ENCODE peak calls at places on chromosomes 6 and 20, in four cellular contexts. R is K562, D is GM12878, C is HepG2. A is an unnamed sample.

GRCh38 chr6:43604174-43604573 is 24.9 kb downstream of the GTPBP2 start:
- DNase-seq in D (no peak), R (no peak), C (no peak), A (no peak)

GRCh38 chr6:28884423-28885148 is 39.2 kb downstream of the TRIM27 start:
- DNase-seq in C (peak; percentile 51), D (no peak), R (no peak), A (no peak)

GRCh38 chr6:28634758-28635546 is 109.3 kb downstream of the GPX5 start:
- DNase-seq in R (no peak), C (peak; percentile 50), D (no peak), A (peak; percentile 70)

GRCh38 chr6:112366695-112367546 is 19.8 kb downstream of the RFPL4B start:
- DNase-seq in R (no peak), C (no peak), D (no peak), A (no peak)

GRCh38 chr6:141421378-141421777 is 711.3 kb upstream of the GJE1 start:
- DNase-seq in R (no peak), C (no peak), D (no peak), A (no peak)

GRCh38 chr6:52435345-52435744 is 15.2 kb downstream of the EFHC1 start:
- DNase-seq in R (no peak), C (no peak), D (no peak), A (no peak)

GRCh38 chr6:6384520-6384919 is 64.1 kb upstream of the F13A1 start:
- DNase-seq in R (no peak), C (no peak), D (no peak), A (no peak)

GRCh38 chr6:153511896-153512496 is 380.9 kb upstream of the RGS17 start:
- DNase-seq in C (peak; percentile 29), R (peak; percentile 19), D (no peak), A (no peak)

GRCh38 chr6:47076422-47077344 is 34.6 kb upstream of the ADGRF1 start:
- DNase-seq in R (no peak), C (peak; percentile 100), D (no peak), A (no peak)

GRCh38 chr6:168865-169455 is 123.3 kb upstream of the DUSP22 start:
- DNase-seq in R (peak; percentile 44), C (peak; percentile 59), D (no peak), A (no peak)

GRCh38 chr20:48401359-48401758 is 426.4 kb downstream of the PREX1 start:
- DNase-seq in R (no peak), C (no peak), D (no peak), A (no peak)

GRCh38 chr20:20096421-20096820 is 44.1 kb downstream of the CFAP61 start:
- DNase-seq in C (no peak), R (no peak), D (no peak), A (no peak)

DNA sequence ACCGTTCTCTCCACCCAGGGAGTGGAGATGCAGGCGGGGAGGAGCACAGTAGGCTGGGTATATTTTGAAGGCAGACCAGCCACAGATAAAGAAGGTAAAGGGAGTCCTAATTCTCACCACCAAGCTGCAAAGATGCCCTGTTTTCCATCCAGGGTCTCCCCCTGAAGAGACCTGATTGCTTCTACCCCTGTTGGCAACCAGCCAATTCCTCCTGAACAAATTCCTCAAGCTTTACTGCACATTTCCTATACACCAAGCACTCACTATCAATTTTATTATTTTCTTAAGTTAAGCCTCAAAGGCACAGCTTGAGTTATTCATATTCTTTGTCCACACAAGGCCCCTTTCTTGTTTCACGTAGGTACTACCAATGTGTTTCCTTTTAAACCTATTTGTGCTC is 214.4 kb downstream of the EYA2 start:
- DNase-seq in D (no peak), R (no peak), C (no peak), A (no peak)
- TF ChIP-seq NR2C2 in D (no peak), R (no peak), C (no peak), A (no peak)

GRCh38 chr20:31930758-31931157 is 21.1 kb downstream of the PDRG1 start:
- DNase-seq in D (no peak), R (no peak), C (no peak), A (no peak)

GRCh38 chr20:31924561-31924960 is 27.3 kb downstream of the PDRG1 start:
- DNase-seq in R (no peak), C (no peak), D (no peak), A (no peak)

GRCh38 chr20:31926493-31926892 is 25.4 kb downstream of the PDRG1 start:
- DNase-seq in D (no peak), C (no peak), R (no peak), A (no peak)

GRCh38 chr20:31925631-31926030 is 26.2 kb downstream of the PDRG1 start:
- DNase-seq in C (no peak), D (no peak), R (no peak), A (no peak)

DNA sequence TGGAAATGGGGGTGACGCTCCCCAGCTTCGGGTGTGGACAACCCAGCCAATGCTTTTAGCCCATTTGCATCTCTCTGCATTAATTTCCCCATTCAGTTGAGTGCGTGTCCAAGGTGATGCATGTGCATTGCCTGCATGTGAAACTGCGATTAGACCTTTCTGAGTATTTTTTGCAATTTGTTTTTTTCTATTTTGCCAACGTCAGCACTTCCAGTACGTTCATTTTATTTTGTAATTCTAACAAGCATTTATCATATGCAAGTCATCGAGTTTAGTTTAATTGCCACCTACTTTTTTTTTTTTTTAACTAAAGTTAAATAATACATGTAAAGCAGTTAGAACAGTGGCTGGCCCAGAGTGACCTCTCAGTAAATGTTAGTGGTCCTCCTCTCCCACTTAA is 24.1 kb downstream of the PDRG1 start:
- DNase-seq in C (no peak), R (no peak), D (no peak), A (no peak)
- TF ChIP-seq NR2C2 in C (no peak), R (no peak), D (no peak), A (no peak)

DNA sequence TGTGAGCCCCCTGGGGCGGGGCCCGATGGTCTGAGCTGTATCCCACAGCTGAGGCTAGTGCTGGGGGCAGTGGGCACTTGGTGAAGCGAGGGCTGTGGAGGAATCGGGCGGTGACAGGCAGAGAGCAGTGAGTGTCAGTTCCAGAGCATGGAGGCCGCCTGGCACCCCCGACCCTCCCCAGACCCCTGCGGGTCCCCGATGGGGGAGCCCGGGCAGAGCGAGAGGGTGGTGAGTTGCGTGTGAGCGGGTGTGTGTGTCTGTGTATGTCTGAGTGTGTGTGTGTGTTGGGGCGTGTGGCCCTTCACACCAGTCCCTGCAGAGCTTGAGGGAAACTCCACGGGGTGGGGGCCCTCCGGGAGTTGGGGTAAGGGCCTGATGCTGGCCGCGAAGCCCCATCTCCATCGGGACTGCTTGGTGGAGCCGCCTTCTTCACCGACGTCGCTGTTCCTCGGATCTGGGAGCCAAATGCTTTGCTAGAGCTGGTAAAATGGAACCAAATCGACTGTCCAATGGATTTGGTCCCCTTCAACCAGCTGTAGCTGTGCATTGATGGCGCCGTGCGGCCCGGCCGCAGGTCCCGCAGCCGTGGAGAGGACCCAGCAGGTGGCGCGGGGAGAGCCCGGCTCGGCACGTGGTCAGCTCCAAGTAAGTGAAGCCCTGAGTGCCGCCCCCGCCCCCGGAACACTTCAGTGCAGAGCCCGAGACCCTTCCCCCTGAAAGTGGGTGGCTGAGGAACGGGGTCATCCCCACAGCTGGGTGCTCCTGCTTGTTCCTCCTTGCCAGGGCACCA is 77.7 kb upstream of the SLCO4A1 start:
- DNase-seq in C (no peak), D (no peak), R (no peak), A (no peak)
- TF ChIP-seq NR2C2 in C (no peak), D (no peak), R (no peak), A (no peak)

GRCh38 chr6:122050226-122050755 is 349.2 kb upstream of the HSF2 start:
- DNase-seq in C (no peak), R (no peak), D (no peak), A (no peak)

GRCh38 chr6:122048570-122048969 is 350.9 kb upstream of the HSF2 start:
- DNase-seq in D (no peak), R (no peak), C (no peak), A (no peak)

GRCh38 chr6:122052501-122052900 is 347.0 kb upstream of the HSF2 start:
- DNase-seq in R (no peak), C (no peak), D (no peak), A (no peak)

GRCh38 chr6:122043421-122043820 is 356.0 kb upstream of the HSF2 start:
- DNase-seq in R (no peak), D (no peak), C (no peak), A (no peak)

DNA sequence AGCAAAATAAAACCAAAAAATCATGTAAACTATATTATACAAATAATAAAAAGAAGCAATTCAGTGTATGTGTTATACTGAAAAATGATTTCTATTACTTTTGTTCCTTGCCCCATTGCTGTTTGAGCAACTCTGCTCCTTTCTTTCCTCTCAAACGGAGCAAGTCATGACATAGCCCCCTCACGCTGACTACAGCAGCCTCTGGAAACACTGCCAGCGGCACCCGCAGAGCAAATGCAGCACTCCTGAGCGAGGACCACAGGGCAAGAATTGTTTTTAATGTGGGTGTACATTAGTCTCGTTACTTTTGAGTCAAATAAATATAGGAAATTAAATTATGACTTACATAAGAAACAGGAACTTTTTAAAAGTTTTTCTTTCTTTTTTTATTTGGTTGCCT is 350.1 kb upstream of the HSF2 start:
- DNase-seq in D (no peak), C (no peak), R (no peak), A (peak; percentile 18)
- TF ChIP-seq NR2C2 in D (no peak), C (no peak), R (no peak), A (no peak)

GRCh38 chr6:130675072-130675471 is 152.1 kb upstream of the SMLR1 start:
- DNase-seq in D (no peak), R (no peak), C (no peak), A (no peak)

GRCh38 chr6:130677312-130677711 is 149.9 kb upstream of the SMLR1 start:
- DNase-seq in D (no peak), R (no peak), C (no peak), A (no peak)

GRCh38 chr6:130677766-130678165 is 149.4 kb upstream of the SMLR1 start:
- DNase-seq in R (no peak), C (no peak), D (no peak), A (no peak)

GRCh38 chr6:130676773-130677144 is 150.4 kb upstream of the SMLR1 start:
- DNase-seq in C (no peak), D (no peak), R (no peak), A (no peak)

GRCh38 chr6:130676077-130676772 is 151.0 kb upstream of the SMLR1 start:
- DNase-seq in C (no peak), R (no peak), D (no peak), A (peak; percentile 14)
- TF ChIP-seq NR2C2 in C (no peak), R (no peak), D (no peak), A (no peak)

GRCh38 chr20:51600016-51600420 is 57.5 kb upstream of the NFATC2 start:
- DNase-seq in D (no peak), C (no peak), R (peak; percentile 73), A (no peak)

GRCh38 chr20:51598581-51598980 is 56.1 kb upstream of the NFATC2 start:
- DNase-seq in D (no peak), C (no peak), R (no peak), A (no peak)

GRCh38 chr20:51596656-51597388 is 54.3 kb upstream of the NFATC2 start:
- DNase-seq in D (no peak), R (no peak), C (no peak), A (no peak)

GRCh38 chr20:51595744-51596143 is 53.2 kb upstream of the NFATC2 start:
- DNase-seq in C (no peak), D (no peak), R (no peak), A (no peak)

GRCh38 chr20:51597389-51598231 is 55.1 kb upstream of the NFATC2 start:
- DNase-seq in D (no peak), C (no peak), R (no peak), A (no peak)
- TF ChIP-seq NR2C2 in D (no peak), C (no peak), R (no peak), A (no peak)

DNA sequence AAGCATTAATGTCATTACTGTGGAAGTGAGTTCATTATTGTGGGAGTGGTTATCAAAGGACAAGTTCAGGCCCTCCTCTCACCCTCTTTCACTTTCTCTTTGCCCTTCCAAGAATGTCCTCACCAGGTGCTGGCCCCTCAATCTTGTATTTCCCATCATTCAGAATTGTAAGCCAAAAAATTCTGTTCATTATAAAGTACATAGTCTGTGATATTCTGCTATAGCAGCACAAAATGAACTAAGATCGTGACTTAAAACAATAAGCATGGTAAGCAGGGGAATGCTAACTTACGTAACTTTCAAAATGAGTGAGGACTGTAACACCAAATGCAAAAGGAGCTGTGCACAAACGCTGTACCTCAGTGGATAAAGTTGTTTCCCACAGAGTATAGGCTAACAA is 515.7 kb upstream of the BTBD3 start:
- DNase-seq in C (no peak), D (peak; percentile 27), R (no peak), A (no peak)
- TF ChIP-seq NR2C2 in C (no peak), D (no peak), R (no peak), A (no peak)